ENCODE peak calls at places on chromosomes 7 and 10, in four cellular contexts. M is endothelial cell; F is neuronal stem cell; L is stimulated activated naive CD4-positive, alpha-beta T cell. C is an unnamed sample.

GRCh38 chr7:45407730-45408406 is 166.3 kb upstream of the ADCY1 start:
- DNase-seq in M (peak), F (no peak), L (no peak), C (peak)

GRCh38 chr10:1873916-1874315 is 136.6 kb upstream of the ADARB2 start:
- DNase-seq in M (no peak), F (no peak), L (no peak), C (no peak)

GRCh38 chr10:100970914-100971811 is 1.9 kb downstream of the SEMA4G start:
- DNase-seq in M (no peak), F (no peak), L (no peak), C (no peak)

GRCh38 chr10:44818721-44819127 is 92.4 kb upstream of the TMEM72 start:
- DNase-seq in M (no peak), F (no peak), L (no peak), C (no peak)

GRCh38 chr10:118594392-118595063 is 920 bp downstream of the PRLHR start:
- DNase-seq in M (peak), F (peak), L (peak), C (no peak)

GRCh38 chr10:122856902-122857301 is 11.2 kb upstream of the CUZD1 start:
- DNase-seq in M (no peak), F (no peak), L (no peak), C (no peak)

GRCh38 chr7:119802147-119802546 is 470.8 kb upstream of the KCND2 start:
- DNase-seq in M (no peak), F (no peak), L (no peak), C (no peak)

GRCh38 chr10:102435529-102436233 is 3.3 kb upstream of the CUEDC2 start:
- DNase-seq in M (no peak), F (no peak), L (peak), C (no peak)

GRCh38 chr7:16589895-16590294 is 55.7 kb downstream of the ANKMY2 start:
- DNase-seq in M (no peak), F (no peak), L (no peak), C (no peak)

GRCh38 chr10:100717166-100717565 is 28.2 kb upstream of the PAX2 start:
- DNase-seq in M (no peak), F (no peak), L (no peak), C (no peak)

C was measured in SK-N-DZ.